ENCODE peak calls at places on chromosomes 4 and X, in four cellular contexts. P is A549, C is uterus, F is HCT116. Y is an unnamed sample.
A peak's percentile ranks its signal among the peaks of the same experiment; 100 is the strongest.

GRCh38 chr4:6618386-6619115 is 21.9 kb upstream of the MRFAP1 start:
- DNase-seq in P (no peak), C (no peak), F (no peak), Y (no peak)

GRCh38 chrX:989959-990510 is 222.4 kb downstream of the CRLF2 start:
- DNase-seq in P (peak; percentile 99), C (peak; percentile 82), F (peak; percentile 78), Y (peak; percentile 56)

GRCh38 chr4:41258783-41259182 is 2.1 kb downstream of the UCHL1 start:
- DNase-seq in P (peak; percentile 70), C (no peak), F (peak; percentile 56), Y (no peak)

GRCh38 chrX:69237228-69237627 is 72.0 kb upstream of the PJA1 start:
- DNase-seq in P (no peak), C (no peak), F (no peak), Y (no peak)

GRCh38 chr4:121239951-121240350 is 75.8 kb upstream of the TNIP3 start:
- DNase-seq in P (no peak), C (no peak), F (no peak), Y (no peak)

GRCh38 chrX:68432648-68433047 is 647 bp downstream of the OPHN1 start:
- DNase-seq in P (peak; percentile 18), C (no peak), F (no peak), Y (no peak)

GRCh38 chrX:34655496-34656258 is 1.4 kb downstream of the TMEM47 start:
- DNase-seq in P (no peak), C (peak; percentile 15), F (no peak), Y (no peak)

GRCh38 chr4:24067781-24068193 is 177.9 kb upstream of the PPARGC1A start:
- DNase-seq in P (peak; percentile 2), C (no peak), F (no peak), Y (no peak)

GRCh38 chrX:67555578-67556203 is 11.9 kb downstream of the AR start:
- DNase-seq in P (peak; percentile 61), C (peak; percentile 13), F (no peak), Y (peak; percentile 42)

GRCh38 chr4:5142726-5143125 is 91.4 kb downstream of the STK32B start:
- DNase-seq in P (peak; percentile 58), C (no peak), F (peak; percentile 16), Y (no peak)

GRCh38 chr4:172666711-172667368 is 501.8 kb upstream of the GALNT7 start:
- DNase-seq in P (peak; percentile 16), C (no peak), F (no peak), Y (no peak)

GRCh38 chr4:93066746-93067145 is 761.8 kb upstream of the ATOH1 start:
- DNase-seq in P (no peak), C (no peak), F (no peak), Y (no peak)

GRCh38 chrX:38614485-38614884 is 53.1 kb downstream of the TSPAN7 start:
- DNase-seq in P (no peak), C (no peak), F (no peak), Y (no peak)

GRCh38 chrX:132294776-132295495 is 75.7 kb upstream of the RAP2C start:
- DNase-seq in P (no peak), C (no peak), F (no peak), Y (no peak)

GRCh38 chr4:85005865-85006377 is 39.4 kb upstream of the WDFY3 start:
- DNase-seq in P (no peak), C (no peak), F (no peak), Y (no peak)

GRCh38 chr4:4488405-4489404 is 53.1 kb downstream of the STX18 start:
- DNase-seq in P (peak; percentile 72), C (peak; percentile 74), F (peak; percentile 60), Y (peak; percentile 71)

GRCh38 chr4:10204401-10205058 is 87.9 kb upstream of the WDR1 start:
- DNase-seq in P (no peak), C (no peak), F (no peak), Y (no peak)

GRCh38 chr4:75248770-75249467 is 265.3 kb downstream of the RCHY1 start:
- DNase-seq in P (no peak), C (no peak), F (no peak), Y (no peak)

GRCh38 chrX:9464435-9465371 is at the start of gene TBL1X:
- DNase-seq in P (peak; percentile 63), C (peak; percentile 68), F (no peak), Y (peak; percentile 85)

GRCh38 chr4:145326491-145326890 is 146.1 kb upstream of the OTUD4 start:
- DNase-seq in P (no peak), C (no peak), F (no peak), Y (no peak)

GRCh38 chrX:71302461-71303213 is 1.1 kb downstream of the ITGB1BP2 start:
- DNase-seq in P (no peak), C (no peak), F (no peak), Y (no peak)

GRCh38 chrX:2311483-2311882 is 189.3 kb downstream of the DHRSX start:
- DNase-seq in P (no peak), C (no peak), F (no peak), Y (no peak)

GRCh38 chr4:134078230-134078914 is 123.2 kb downstream of the PABPC4L start:
- DNase-seq in P (no peak), C (no peak), F (no peak), Y (no peak)

GRCh38 chr4:78971326-78971725 is 32.1 kb upstream of the PAQR3 start:
- DNase-seq in P (no peak), C (peak; percentile 22), F (no peak), Y (no peak)

GRCh38 chrX:68999351-68999750 is 165.9 kb downstream of the PJA1 start:
- DNase-seq in P (peak; percentile 10), C (no peak), F (peak; percentile 18), Y (no peak)

GRCh38 chrX:40922307-40922706 is 162.9 kb upstream of the USP9X start:
- DNase-seq in P (peak; percentile 63), C (no peak), F (peak; percentile 56), Y (no peak)

GRCh38 chr4:64774626-64775025 is 365.4 kb upstream of the TECRL start:
- DNase-seq in P (no peak), C (no peak), F (no peak), Y (no peak)

GRCh38 chr4:81507530-81507929 is 35.8 kb upstream of the RASGEF1B start:
- DNase-seq in P (no peak), C (no peak), F (no peak), Y (no peak)

GRCh38 chr4:11748169-11748872 is 319.6 kb upstream of the HS3ST1 start:
- DNase-seq in P (peak; percentile 4), C (no peak), F (peak; percentile 83), Y (no peak)

GRCh38 chr4:101349346-101350064 is 2.2 kb upstream of the PPP3CA start:
- DNase-seq in P (peak; percentile 61), C (peak; percentile 40), F (peak; percentile 72), Y (peak; percentile 60)

GRCh38 chr4:124918559-124919122 is 206.1 kb upstream of the ANKRD50 start:
- DNase-seq in P (no peak), C (no peak), F (no peak), Y (no peak)

GRCh38 chr4:180828455-180829018 is 1414.7 kb upstream of the TENM3 start:
- DNase-seq in P (peak; percentile 51), C (no peak), F (peak; percentile 69), Y (no peak)

GRCh38 chr4:153494562-153494961 is 28.4 kb downstream of the TMEM131L start:
- DNase-seq in P (no peak), C (no peak), F (no peak), Y (no peak)

GRCh38 chr4:153488006-153488718 is 22.0 kb downstream of the TMEM131L start:
- DNase-seq in P (no peak), C (no peak), F (no peak), Y (no peak)

GRCh38 chr4:153489856-153490558 is 23.8 kb downstream of the TMEM131L start:
- DNase-seq in P (no peak), C (no peak), F (no peak), Y (no peak)

GRCh38 chr4:153488719-153489384 is 22.7 kb downstream of the TMEM131L start:
- DNase-seq in P (no peak), C (no peak), F (no peak), Y (no peak)

GRCh38 chr4:153490985-153491483 is 24.9 kb downstream of the TMEM131L start:
- DNase-seq in P (no peak), C (no peak), F (no peak), Y (no peak)
- TF ChIP-seq POLR2A in P (no peak), C (no peak), F (no peak), Y (no peak)

DNA sequence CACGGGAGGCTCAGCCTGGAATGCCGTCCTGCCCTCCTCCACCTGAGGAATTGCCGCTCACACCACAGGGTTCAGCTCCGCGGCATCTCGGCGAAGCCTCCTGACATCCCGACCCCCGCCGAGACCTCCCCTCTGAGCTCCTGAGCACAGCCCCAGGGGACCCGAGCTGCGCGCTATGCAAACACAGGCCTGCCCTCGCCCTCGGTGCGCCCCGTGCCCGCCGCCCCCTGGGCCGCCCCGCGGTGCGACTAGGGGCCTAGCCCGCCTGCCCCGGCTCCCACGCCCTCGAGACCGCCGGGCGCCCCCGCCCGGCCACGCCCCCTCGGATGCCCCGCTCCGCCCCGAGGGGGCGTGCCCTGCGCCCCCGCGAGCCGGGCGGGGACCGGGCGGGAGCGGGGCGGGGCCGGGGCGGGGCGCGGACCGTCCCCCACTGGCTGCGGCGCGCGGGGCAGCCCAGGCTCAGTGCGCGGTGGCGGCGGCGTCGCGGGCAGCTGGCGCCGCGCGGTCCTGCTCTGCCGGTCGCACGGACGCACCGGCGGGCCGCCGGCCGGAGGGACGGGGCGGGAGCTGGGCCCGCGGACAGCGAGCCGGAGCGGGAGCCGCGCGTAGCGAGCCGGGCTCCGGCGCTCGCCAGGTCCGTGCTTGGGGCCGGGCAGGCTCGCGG is at the start of gene FGFR3:
- DNase-seq in P (no peak), C (no peak), F (no peak), Y (peak; percentile 79)
- TF ChIP-seq POLR2A in P (peak; percentile 88), C (peak; percentile 32), F (peak; percentile 95), Y (peak; percentile 93)

DNA sequence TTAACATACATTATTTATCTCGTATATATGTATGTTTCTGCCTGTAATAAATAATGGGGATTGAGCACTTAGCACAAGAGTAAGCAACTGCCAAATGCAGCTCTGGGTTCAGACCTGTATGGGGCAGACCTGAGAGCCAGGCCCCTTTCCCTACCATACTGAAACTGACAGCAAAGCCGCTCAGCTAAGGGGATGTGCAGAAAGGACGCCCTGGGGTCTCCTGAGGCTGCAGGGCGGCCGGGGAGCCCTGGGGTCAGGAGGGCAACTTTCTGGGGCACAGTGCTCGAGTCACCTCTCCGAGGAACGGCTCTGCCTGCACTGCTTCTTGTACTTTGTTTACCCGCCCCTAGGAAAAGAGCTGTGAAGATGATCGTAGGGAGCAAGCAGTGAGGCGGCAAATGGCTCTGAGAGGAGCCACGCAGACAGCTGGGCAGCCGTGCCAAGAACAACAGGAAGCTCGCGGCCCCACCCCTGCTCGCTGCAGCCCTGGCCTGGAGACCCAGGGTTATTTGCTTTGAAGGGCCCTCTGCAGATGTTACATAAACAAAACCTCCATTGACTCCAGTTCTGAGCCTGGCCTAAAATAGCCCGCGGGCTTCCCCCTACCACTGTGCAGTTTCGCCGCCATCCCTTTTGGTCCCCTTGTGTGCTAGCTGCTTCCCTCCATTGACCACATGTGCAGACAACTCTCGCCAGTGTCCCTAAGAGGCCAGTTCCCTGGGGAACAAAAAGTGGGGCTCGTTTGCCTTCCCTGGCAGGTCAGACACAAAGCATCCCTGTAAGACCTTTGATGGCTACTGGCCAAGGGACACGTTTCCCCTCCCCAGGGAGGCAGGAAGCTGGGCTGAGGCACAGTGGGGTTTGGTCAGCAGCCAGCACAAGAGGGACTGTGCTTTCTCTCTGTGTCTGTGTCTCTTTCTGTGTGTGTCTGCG is 111.3 kb upstream of the LNX1 start:
- DNase-seq in P (peak; percentile 70), C (peak; percentile 69), F (no peak), Y (peak; percentile 91)
- TF ChIP-seq POLR2A in P (no peak), C (no peak), F (no peak), Y (no peak)

GRCh38 chr4:185567828-185568442 is 32.6 kb upstream of the PDLIM3 start:
- DNase-seq in P (no peak), C (peak; percentile 77), F (no peak), Y (peak; percentile 62)
- TF ChIP-seq POLR2A in P (no peak), C (no peak), F (no peak), Y (no peak)

Y was measured in right lobe of liver.